ENCODE peak calls at places on chromosomes 12 and 14, in six cellular contexts. One of them, this sample, is unnamed.

GRCh38 chr12:48815281-48816110 is 2.8 kb upstream of the CACNB3 start:
- DNase-seq in stomach: peak
- DNase-seq in ovary: peak
- DNase-seq in upper lobe of left lung: peak
- DNase-seq in HepG2: peak
- DNase-seq in A549: peak
- DNase-seq in this sample: peak

GRCh38 chr12:33180921-33181320 is 258.7 kb downstream of the SYT10 start:
- DNase-seq in upper lobe of left lung: no peak
- DNase-seq in ovary: no peak
- DNase-seq in A549: no peak
- DNase-seq in HepG2: peak
- DNase-seq in stomach: no peak
- DNase-seq in this sample: no peak

GRCh38 chr12:63079791-63080395 is 71.1 kb downstream of the AVPR1A start:
- DNase-seq in ovary: no peak
- DNase-seq in HepG2: no peak
- DNase-seq in A549: no peak
- DNase-seq in upper lobe of left lung: no peak
- DNase-seq in stomach: no peak
- DNase-seq in this sample: no peak

GRCh38 chr14:22008098-22008412 is 334.4 kb upstream of the OR4E1 start:
- DNase-seq in stomach: no peak
- DNase-seq in ovary: no peak
- DNase-seq in A549: no peak
- DNase-seq in HepG2: no peak
- DNase-seq in upper lobe of left lung: no peak
- DNase-seq in this sample: no peak

GRCh38 chr12:26196424-26196722 is 1.0 kb downstream of the SSPN start:
- DNase-seq in ovary: no peak
- DNase-seq in stomach: no peak
- DNase-seq in HepG2: no peak
- DNase-seq in A549: no peak
- DNase-seq in upper lobe of left lung: no peak
- DNase-seq in this sample: no peak

GRCh38 chr12:1559729-1560128 is 34.7 kb downstream of the FBXL14 start:
- DNase-seq in upper lobe of left lung: no peak
- DNase-seq in ovary: no peak
- DNase-seq in HepG2: no peak
- DNase-seq in A549: no peak
- DNase-seq in stomach: no peak
- DNase-seq in this sample: no peak

GRCh38 chr12:114166360-114166759 is 200.2 kb upstream of the RBM19 start:
- DNase-seq in upper lobe of left lung: peak
- DNase-seq in ovary: no peak
- DNase-seq in stomach: no peak
- DNase-seq in HepG2: peak
- DNase-seq in A549: peak
- DNase-seq in this sample: no peak

GRCh38 chr12:14410841-14411569 is 45.5 kb downstream of the ATF7IP start:
- DNase-seq in upper lobe of left lung: no peak
- DNase-seq in A549: no peak
- DNase-seq in HepG2: no peak
- DNase-seq in stomach: no peak
- DNase-seq in ovary: no peak
- DNase-seq in this sample: no peak

GRCh38 chr12:56450241-56450640 is 1.0 kb upstream of the TIMELESS start:
- DNase-seq in A549: no peak
- DNase-seq in HepG2: no peak
- DNase-seq in stomach: no peak
- DNase-seq in upper lobe of left lung: no peak
- DNase-seq in ovary: no peak
- DNase-seq in this sample: no peak

GRCh38 chr12:119592232-119592631 is 1.3 kb upstream of the TMEM233 start:
- DNase-seq in A549: no peak
- DNase-seq in stomach: no peak
- DNase-seq in HepG2: no peak
- DNase-seq in upper lobe of left lung: no peak
- DNase-seq in ovary: no peak
- DNase-seq in this sample: no peak

GRCh38 chr12:130716918-130717306 is 813 bp upstream of the RIMBP2 start:
- DNase-seq in HepG2: no peak
- DNase-seq in ovary: no peak
- DNase-seq in A549: no peak
- DNase-seq in upper lobe of left lung: no peak
- DNase-seq in stomach: peak
- DNase-seq in this sample: no peak

GRCh38 chr12:124390442-124391116 is 95.7 kb downstream of the RFLNA start:
- DNase-seq in HepG2: no peak
- DNase-seq in A549: peak
- DNase-seq in ovary: no peak
- DNase-seq in upper lobe of left lung: peak
- DNase-seq in stomach: peak
- DNase-seq in this sample: no peak

GRCh38 chr12:123006977-123007376 is 26.5 kb downstream of the ARL6IP4 start:
- DNase-seq in ovary: no peak
- DNase-seq in stomach: no peak
- DNase-seq in A549: no peak
- DNase-seq in upper lobe of left lung: no peak
- DNase-seq in HepG2: no peak
- DNase-seq in this sample: no peak

GRCh38 chr14:37195327-37195726 is 2.4 kb upstream of the MIPOL1 start:
- DNase-seq in HepG2: peak
- DNase-seq in ovary: no peak
- DNase-seq in A549: no peak
- DNase-seq in stomach: no peak
- DNase-seq in upper lobe of left lung: no peak
- DNase-seq in this sample: no peak

GRCh38 chr14:89407856-89408255 is 9.2 kb downstream of the FOXN3 start:
- DNase-seq in HepG2: no peak
- DNase-seq in A549: no peak
- DNase-seq in stomach: no peak
- DNase-seq in upper lobe of left lung: no peak
- DNase-seq in ovary: no peak
- DNase-seq in this sample: no peak

DNA sequence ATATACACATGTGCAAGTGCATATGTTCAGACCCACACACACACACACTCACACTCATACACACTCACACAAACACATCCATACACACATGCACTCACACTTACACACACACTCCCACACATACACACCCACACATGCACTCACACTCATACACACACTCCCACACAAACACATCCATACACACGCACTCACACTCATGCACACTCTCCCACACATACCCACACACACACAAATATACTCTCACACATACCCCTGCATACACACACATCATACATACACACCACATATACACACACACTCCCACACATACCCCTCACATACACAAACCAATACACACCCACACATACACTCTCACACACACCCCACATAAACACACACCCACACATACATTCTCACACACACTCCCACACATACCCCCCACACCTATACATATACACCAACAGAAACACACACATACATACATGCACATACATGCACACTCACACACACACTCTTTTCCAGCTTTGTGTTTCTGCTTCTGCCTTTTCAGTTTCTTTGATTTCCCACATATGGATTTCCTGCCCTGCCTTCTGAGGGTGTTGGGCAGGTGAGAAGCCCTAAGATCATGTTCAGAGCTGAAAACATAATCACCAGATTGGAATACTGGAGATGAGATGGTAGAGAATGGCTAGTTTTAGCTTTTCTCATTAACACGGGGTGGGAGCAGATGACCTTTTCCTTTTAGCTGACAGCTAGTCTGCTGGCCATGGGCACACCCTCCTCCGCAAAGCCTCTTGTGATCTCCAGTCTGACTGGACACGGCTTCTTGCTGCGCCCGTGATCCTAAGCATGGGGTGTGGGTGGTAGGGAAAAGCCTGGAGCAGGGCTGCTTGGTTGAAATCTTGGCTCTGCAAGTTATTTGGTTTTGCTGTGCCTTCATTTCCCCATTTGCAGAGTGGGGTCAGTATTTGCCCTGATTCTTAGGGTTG is 214.0 kb downstream of the CHST11 start:
- DNase-seq in HepG2: no peak
- DNase-seq in ovary: no peak
- DNase-seq in stomach: no peak
- DNase-seq in A549: peak
- DNase-seq in upper lobe of left lung: peak
- DNase-seq in this sample: no peak
- TF ChIP-seq POLR2A in HepG2: no peak
- TF ChIP-seq POLR2A in ovary: no peak
- TF ChIP-seq POLR2A in stomach: no peak
- TF ChIP-seq POLR2A in A549: no peak
- TF ChIP-seq POLR2A in upper lobe of left lung: no peak
- TF ChIP-seq POLR2A in this sample: no peak

GRCh38 chr12:10179871-10180270 is 1.0 kb downstream of the TMEM52B start:
- DNase-seq in stomach: no peak
- DNase-seq in A549: no peak
- DNase-seq in HepG2: no peak
- DNase-seq in upper lobe of left lung: no peak
- DNase-seq in ovary: no peak
- DNase-seq in this sample: no peak

GRCh38 chr12:10171954-10172353 is at the start of gene OLR1:
- DNase-seq in HepG2: no peak
- DNase-seq in ovary: no peak
- DNase-seq in A549: no peak
- DNase-seq in upper lobe of left lung: no peak
- DNase-seq in stomach: no peak
- DNase-seq in this sample: no peak

GRCh38 chr12:10178766-10179165 is at the start of gene TMEM52B:
- DNase-seq in stomach: no peak
- DNase-seq in upper lobe of left lung: no peak
- DNase-seq in ovary: no peak
- DNase-seq in A549: no peak
- DNase-seq in HepG2: no peak
- DNase-seq in this sample: no peak

GRCh38 chr12:10174986-10175614 is 3.2 kb upstream of the OLR1 start:
- DNase-seq in A549: no peak
- DNase-seq in HepG2: no peak
- DNase-seq in stomach: no peak
- DNase-seq in ovary: no peak
- DNase-seq in upper lobe of left lung: no peak
- DNase-seq in this sample: no peak

DNA sequence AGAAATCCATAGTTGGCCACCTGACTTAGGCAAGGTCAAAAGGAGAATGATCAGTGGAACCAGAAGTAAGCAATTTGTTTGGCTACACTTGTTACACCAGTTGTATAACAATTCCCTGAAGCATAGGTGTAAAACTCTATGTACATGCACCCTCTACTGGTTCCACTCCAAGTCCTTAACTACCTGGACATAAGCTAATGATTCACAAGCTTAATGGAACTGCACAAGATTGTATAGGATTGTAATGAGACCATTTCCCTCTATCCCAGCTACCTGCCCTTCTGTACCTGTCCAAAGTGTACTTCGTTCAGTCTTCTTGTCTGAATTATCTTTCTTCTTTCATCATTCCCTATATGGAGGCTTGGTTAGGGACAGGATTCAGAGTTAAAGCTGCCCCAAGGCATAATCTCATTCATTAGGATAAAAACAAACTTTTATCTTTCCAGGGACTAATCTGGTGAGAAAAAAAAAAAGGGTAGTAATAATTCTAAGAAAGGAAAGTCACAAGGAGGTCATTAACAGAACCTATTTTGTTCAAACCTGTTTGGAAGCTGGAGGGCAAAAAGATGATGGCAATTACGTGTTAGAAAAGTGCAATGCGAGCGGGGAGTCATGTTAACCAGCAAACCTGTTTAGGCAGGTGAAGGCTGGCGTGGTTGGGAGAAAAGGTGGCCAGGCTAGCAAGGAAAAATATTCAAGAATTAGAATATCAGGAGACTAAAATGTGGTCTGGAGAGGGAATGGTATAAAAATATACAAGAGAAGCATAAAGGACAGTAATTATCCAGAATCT is 2.8 kb upstream of the TMEM52B start:
- DNase-seq in A549: no peak
- DNase-seq in HepG2: no peak
- DNase-seq in stomach: no peak
- DNase-seq in upper lobe of left lung: no peak
- DNase-seq in ovary: no peak
- DNase-seq in this sample: no peak
- TF ChIP-seq EP300 in A549: no peak
- TF ChIP-seq EP300 in HepG2: no peak
- TF ChIP-seq EP300 in stomach: no peak
- TF ChIP-seq EP300 in upper lobe of left lung: no peak
- TF ChIP-seq EP300 in ovary: no peak
- TF ChIP-seq EP300 in this sample: no peak

GRCh38 chr14:24996930-24997329 is 53.0 kb downstream of the STXBP6 start:
- DNase-seq in A549: no peak
- DNase-seq in ovary: no peak
- DNase-seq in stomach: no peak
- DNase-seq in HepG2: no peak
- DNase-seq in upper lobe of left lung: no peak
- DNase-seq in this sample: no peak
- TF ChIP-seq POLR2A in A549: no peak
- TF ChIP-seq POLR2A in ovary: no peak
- TF ChIP-seq POLR2A in stomach: no peak
- TF ChIP-seq POLR2A in HepG2: no peak
- TF ChIP-seq POLR2A in upper lobe of left lung: no peak
- TF ChIP-seq POLR2A in this sample: no peak

GRCh38 chr12:99138397-99138796 is 493.3 kb downstream of the APAF1 start:
- DNase-seq in A549: no peak
- DNase-seq in HepG2: no peak
- DNase-seq in ovary: no peak
- DNase-seq in upper lobe of left lung: no peak
- DNase-seq in stomach: no peak
- DNase-seq in this sample: no peak
- TF ChIP-seq EP300 in A549: no peak
- TF ChIP-seq EP300 in HepG2: no peak
- TF ChIP-seq EP300 in ovary: no peak
- TF ChIP-seq EP300 in upper lobe of left lung: no peak
- TF ChIP-seq EP300 in stomach: no peak
- TF ChIP-seq EP300 in this sample: no peak

GRCh38 chr12:45959728-45960127 is 30.6 kb downstream of the SCAF11 start:
- DNase-seq in upper lobe of left lung: no peak
- DNase-seq in A549: no peak
- DNase-seq in ovary: no peak
- DNase-seq in stomach: no peak
- DNase-seq in HepG2: no peak
- DNase-seq in this sample: no peak

GRCh38 chr12:45962553-45963325 is 27.6 kb downstream of the SCAF11 start:
- DNase-seq in A549: no peak
- DNase-seq in upper lobe of left lung: no peak
- DNase-seq in stomach: no peak
- DNase-seq in HepG2: no peak
- DNase-seq in ovary: no peak
- DNase-seq in this sample: no peak

GRCh38 chr12:45959025-45959424 is 31.3 kb downstream of the SCAF11 start:
- DNase-seq in ovary: no peak
- DNase-seq in stomach: no peak
- DNase-seq in A549: no peak
- DNase-seq in upper lobe of left lung: no peak
- DNase-seq in HepG2: no peak
- DNase-seq in this sample: no peak
- TF ChIP-seq POLR2A in ovary: no peak
- TF ChIP-seq POLR2A in stomach: no peak
- TF ChIP-seq POLR2A in A549: no peak
- TF ChIP-seq POLR2A in upper lobe of left lung: no peak
- TF ChIP-seq POLR2A in HepG2: no peak
- TF ChIP-seq POLR2A in this sample: no peak

This sample was measured in tibial nerve.